ENCODE peak calls at places on chromosome X, in four cellular contexts. F is HepG2, I is GM12878, T is K562. B is an unnamed sample.

GRCh38 chrX:39442332-39442731 is 641.1 kb downstream of the MID1IP1 start:
- DNase-seq in F (no peak), I (peak; percentile 37), T (no peak), B (no peak)

GRCh38 chrX:103629295-103630170 is 758 bp downstream of the TCEAL1 start:
- DNase-seq in F (peak; percentile 39), I (no peak), T (peak; percentile 34), B (peak; percentile 71)

GRCh38 chrX:11437642-11438379 is 144.6 kb downstream of the AMELX start:
- DNase-seq in F (peak; percentile 19), I (no peak), T (peak; percentile 27), B (no peak)

GRCh38 chrX:118520206-118520857 is 24.7 kb downstream of the DOCK11 start:
- DNase-seq in F (no peak), I (no peak), T (no peak), B (no peak)

GRCh38 chrX:15016051-15016450 is 142.8 kb downstream of the MOSPD2 start:
- DNase-seq in F (no peak), I (no peak), T (no peak), B (no peak)

GRCh38 chrX:12007881-12008280 is 130.4 kb upstream of the FRMPD4 start:
- DNase-seq in F (no peak), I (no peak), T (no peak), B (no peak)

GRCh38 chrX:151773434-151773833 is 38.9 kb downstream of the CNGA2 start:
- DNase-seq in F (no peak), I (no peak), T (no peak), B (no peak)

GRCh38 chrX:81195712-81196111 is 6.0 kb downstream of the HMGN5 start:
- DNase-seq in F (peak; percentile 27), I (no peak), T (peak; percentile 52), B (peak; percentile 45)

GRCh38 chrX:138128025-138128671 is 562.2 kb downstream of the ZIC3 start:
- DNase-seq in F (peak; percentile 2), I (no peak), T (peak; percentile 19), B (no peak)

GRCh38 chrX:45806410-45807121 is 605.9 kb upstream of the DIPK2B start:
- DNase-seq in F (no peak), I (peak; percentile 5), T (no peak), B (no peak)

GRCh38 chrX:23898412-23898959 is 9.3 kb downstream of the APOO start:
- DNase-seq in F (no peak), I (no peak), T (no peak), B (no peak)

GRCh38 chrX:56733459-56734046 is 4.5 kb downstream of the NBDY start:
- DNase-seq in F (peak; percentile 17), I (no peak), T (peak; percentile 15), B (peak; percentile 39)

GRCh38 chrX:132614297-132614696 is 125.5 kb upstream of the MBNL3 start:
- DNase-seq in F (peak; percentile 38), I (no peak), T (no peak), B (peak; percentile 24)

GRCh38 chrX:139890991-139891700 is 41.7 kb downstream of the ATP11C start:
- DNase-seq in F (no peak), I (no peak), T (peak; percentile 10), B (no peak)

GRCh38 chrX:150212672-150213480 is 150.2 kb upstream of the MAMLD1 start:
- DNase-seq in F (no peak), I (no peak), T (no peak), B (no peak)

GRCh38 chrX:131213400-131213799 is 75.7 kb downstream of the IGSF1 start:
- DNase-seq in F (no peak), I (no peak), T (no peak), B (no peak)

GRCh38 chrX:111071542-111072277 is 24.3 kb upstream of the PAK3 start:
- DNase-seq in F (no peak), I (no peak), T (no peak), B (no peak)

GRCh38 chrX:70219938-70220764 is 14.3 kb upstream of the AWAT1 start:
- DNase-seq in F (peak; percentile 80), I (no peak), T (peak; percentile 32), B (no peak)

GRCh38 chrX:47226071-47226470 is 6.7 kb upstream of the USP11 start:
- DNase-seq in F (no peak), I (no peak), T (no peak), B (no peak)

GRCh38 chrX:153900806-153901752 is 3.4 kb upstream of the AVPR2 start:
- DNase-seq in F (no peak), I (peak; percentile 55), T (peak; percentile 65), B (no peak)

GRCh38 chrX:149950681-149951080 is 12.4 kb upstream of the EOLA2 start:
- DNase-seq in F (peak; percentile 16), I (no peak), T (peak; percentile 14), B (no peak)

DNA sequence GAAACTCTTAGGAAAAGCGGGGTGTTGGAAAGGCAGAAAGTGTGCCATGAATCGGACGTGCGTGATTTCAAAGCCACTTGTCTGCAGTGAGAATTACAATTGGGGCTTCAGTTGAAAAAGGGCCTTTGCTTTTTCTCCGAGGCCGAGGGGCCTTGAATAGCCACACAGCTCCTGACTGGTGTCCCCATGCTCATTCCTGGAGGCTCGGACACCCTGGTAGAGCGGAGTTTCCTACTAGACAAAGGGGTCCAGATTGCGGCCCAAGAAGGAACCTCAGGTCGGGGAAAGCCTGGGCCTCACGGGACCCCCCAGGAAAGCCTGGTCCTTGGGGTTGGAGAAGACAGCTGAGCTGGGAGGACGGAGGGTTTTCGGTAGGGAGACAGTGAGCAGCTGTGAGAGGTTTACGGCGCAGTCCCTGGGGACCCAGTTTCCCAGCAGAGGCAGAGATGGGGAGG is 3.1 kb upstream of the SHOX start:
- DNase-seq in F (no peak), I (no peak), T (no peak), B (no peak)
- TF ChIP-seq ETV6 in F (no peak), I (no peak), T (no peak), B (no peak)

GRCh38 chrX:119885554-119886428 is 9.9 kb upstream of the AKAP14 start:
- DNase-seq in F (peak; percentile 98), I (no peak), T (no peak), B (no peak)

DNA sequence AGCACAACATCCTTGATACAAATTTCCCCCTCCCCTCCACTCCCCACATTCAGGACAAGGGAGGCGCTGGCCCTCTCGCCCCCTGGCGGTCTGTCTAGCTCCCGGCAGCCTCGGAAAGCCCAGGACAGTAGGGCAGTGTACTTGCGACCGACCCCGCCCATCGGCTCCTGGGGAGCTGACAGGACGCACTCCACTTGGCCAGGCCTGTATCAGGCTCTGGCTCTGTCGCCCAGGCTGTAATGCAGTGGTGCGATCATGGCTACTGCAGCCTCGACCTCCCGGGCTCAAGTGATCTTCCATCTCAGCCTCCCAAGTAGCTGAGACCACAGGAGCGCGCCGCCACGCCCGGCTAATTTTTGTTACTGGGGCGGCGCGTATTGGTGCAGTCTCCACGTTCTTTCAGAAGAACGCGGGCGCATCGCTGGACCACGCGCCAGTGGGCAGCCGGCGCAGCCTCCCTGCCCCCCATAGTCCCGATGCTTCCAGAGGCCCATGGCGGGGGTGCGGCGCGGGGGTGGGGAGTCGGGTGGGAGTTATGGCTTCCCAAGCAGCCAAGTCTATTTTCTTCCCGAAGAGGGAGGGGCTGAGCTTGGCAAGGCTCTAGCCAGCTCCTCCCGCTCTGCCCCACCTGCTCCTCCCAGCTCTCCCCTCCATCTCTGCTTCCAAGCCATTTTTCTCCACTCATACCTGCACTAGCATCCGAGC is 7.8 kb upstream of the AKAP14 start:
- DNase-seq in F (peak; percentile 54), I (no peak), T (peak; percentile 71), B (peak; percentile 86)
- TF ChIP-seq USF2 in F (no peak), I (no peak), T (no peak), B (no peak)

GRCh38 chrX:68751372-68751771 is 77.4 kb upstream of the EFNB1 start:
- DNase-seq in F (peak; percentile 38), I (no peak), T (no peak), B (no peak)

GRCh38 chrX:68754406-68754805 is 74.4 kb upstream of the EFNB1 start:
- DNase-seq in F (no peak), I (no peak), T (no peak), B (no peak)

GRCh38 chrX:68755726-68756125 is 73.1 kb upstream of the EFNB1 start:
- DNase-seq in F (no peak), I (no peak), T (no peak), B (no peak)

GRCh38 chrX:68750316-68750715 is 78.5 kb upstream of the EFNB1 start:
- DNase-seq in F (no peak), I (no peak), T (no peak), B (no peak)

DNA sequence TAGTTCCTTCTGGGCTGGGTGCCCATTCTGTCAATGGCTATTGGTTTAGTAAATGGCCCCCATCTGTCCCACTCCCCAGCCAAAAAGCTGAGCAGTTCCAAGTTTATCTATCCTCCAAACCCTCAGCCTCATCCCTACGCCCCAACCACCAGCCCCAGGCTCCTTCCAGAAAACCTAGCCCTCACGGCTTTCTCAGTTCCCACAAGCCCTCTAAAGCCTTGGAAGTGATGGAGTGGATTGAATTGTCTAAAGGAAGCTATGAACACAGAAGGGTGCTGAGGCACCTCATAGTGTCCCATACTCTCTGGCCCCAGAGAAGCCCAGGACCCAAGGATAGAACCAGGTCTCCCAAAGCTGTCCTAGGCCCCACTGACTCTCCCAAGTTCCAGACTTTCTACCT is 75.6 kb upstream of the EFNB1 start:
- DNase-seq in F (no peak), I (no peak), T (no peak), B (no peak)
- TF ChIP-seq ETV6 in F (no peak), I (no peak), T (no peak), B (no peak)

DNA sequence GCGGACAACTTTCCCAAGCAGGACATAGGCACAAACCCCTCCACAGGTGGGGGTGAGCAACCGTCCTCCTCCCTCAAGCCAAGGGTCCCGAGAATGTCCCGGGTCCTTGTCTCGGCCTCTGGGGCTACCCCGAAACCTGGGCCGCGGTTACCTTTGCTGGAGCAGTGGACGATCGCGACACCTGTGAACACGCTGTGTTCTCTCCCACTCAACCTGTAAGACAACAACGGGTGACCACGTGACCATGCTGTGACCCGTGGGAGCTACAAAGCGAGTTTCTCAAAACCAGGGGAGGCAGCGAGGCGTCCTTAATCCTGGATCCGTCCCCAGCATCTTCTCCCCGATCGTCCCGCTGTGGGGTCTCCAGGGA is 17.9 kb downstream of the ASMTL start:
- DNase-seq in F (no peak), I (no peak), T (no peak), B (no peak)
- TF ChIP-seq USF2 in F (no peak), I (no peak), T (no peak), B (no peak)

GRCh38 chrX:49133759-49134158 is 10.2 kb upstream of the GPKOW start:
- DNase-seq in F (no peak), I (no peak), T (no peak), B (no peak)

GRCh38 chrX:49129427-49129826 is 5.9 kb upstream of the GPKOW start:
- DNase-seq in F (no peak), I (no peak), T (no peak), B (no peak)
- TF ChIP-seq ETV6 in F (no peak), I (no peak), T (no peak), B (no peak)

GRCh38 chrX:108316456-108316855 is 121.8 kb downstream of the COL4A6 start:
- DNase-seq in F (no peak), I (no peak), T (no peak), B (no peak)

GRCh38 chrX:108323751-108324150 is 114.5 kb downstream of the COL4A6 start:
- DNase-seq in F (no peak), I (no peak), T (no peak), B (no peak)

DNA sequence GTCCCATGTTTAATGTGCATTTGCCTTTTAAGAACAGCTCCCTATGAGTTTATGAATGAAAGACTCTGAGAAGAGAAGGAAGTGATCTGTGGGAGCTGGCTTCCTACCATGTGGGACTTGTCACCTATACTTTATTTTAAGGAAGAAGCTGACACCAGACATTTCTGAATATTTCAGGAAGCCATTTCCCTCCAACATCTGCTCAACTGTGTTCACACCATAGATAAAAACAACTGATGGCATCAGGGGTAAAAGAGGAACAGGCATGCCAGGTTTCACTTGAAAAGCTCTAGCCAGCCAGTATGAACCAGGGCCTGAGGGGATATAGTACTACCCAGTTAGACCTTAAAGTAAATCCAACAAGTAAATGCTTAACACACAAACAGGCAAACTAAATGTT is 116.0 kb downstream of the COL4A6 start:
- DNase-seq in F (no peak), I (no peak), T (no peak), B (no peak)
- TF ChIP-seq USF2 in F (no peak), I (no peak), T (no peak), B (no peak)